ENCODE peak calls at places on chromosomes 2 and 18, in ten cellular contexts. M is AG04450, G is GM06990, D is neural progenitor cell, U is IMR-90, V is GM12865, R is lower lobe of right lung, C is AG10803, K is fibroblast of the aortic adventitia, S is left ventricle myocardium inferior. L is an unnamed sample.

GRCh38 chr18:5461056-5461455 is 82.7 kb downstream of the EPB41L3 start:
- DNase-seq in G (no peak), U (peak), M (no peak), C (peak), K (no peak), S (no peak), D (no peak), R (no peak), V (no peak), L (no peak)

GRCh38 chr2:133516405-133517028 is 51.7 kb downstream of the NCKAP5 start:
- DNase-seq in U (peak), V (no peak), K (peak), R (no peak), C (no peak), D (no peak), S (no peak), G (no peak), M (no peak), L (no peak)

GRCh38 chr2:168424112-168424951 is 31.7 kb upstream of the CERS6 start:
- DNase-seq in V (peak), K (peak), C (peak), D (no peak), U (peak), M (peak), S (no peak), R (no peak), G (no peak), L (peak)

GRCh38 chr2:14641116-14641515 is 8.6 kb downstream of the LRATD1 start:
- DNase-seq in G (no peak), V (no peak), U (no peak), R (no peak), S (no peak), K (no peak), D (no peak), M (no peak), C (no peak), L (no peak)

GRCh38 chr2:234463626-234464290 is 33.1 kb downstream of the ARL4C start:
- DNase-seq in K (no peak), V (no peak), G (no peak), R (no peak), U (peak), C (no peak), D (no peak), S (no peak), M (peak), L (no peak)

GRCh38 chr2:159098374-159098773 is 129.9 kb downstream of the TANC1 start:
- DNase-seq in K (peak), S (no peak), G (no peak), C (no peak), D (no peak), M (no peak), U (no peak), R (no peak), V (no peak), L (no peak)

GRCh38 chr2:199932312-199932855 is 21.3 kb downstream of the C2orf69 start:
- DNase-seq in S (no peak), V (no peak), G (no peak), D (no peak), R (no peak), U (no peak), C (peak), M (no peak), K (no peak), L (no peak)

GRCh38 chr2:173589604-173590277 is 235.1 kb downstream of the CDCA7 start:
- DNase-seq in U (peak), R (no peak), V (no peak), S (no peak), D (no peak), G (no peak), C (no peak), M (no peak), K (no peak), L (peak)

GRCh38 chr2:24123212-24124002 is at the start of the genes FAM228B and PFN4:
- DNase-seq in V (peak), S (peak), K (peak), M (peak), D (peak), U (peak), C (peak), G (peak), R (peak), L (peak)

GRCh38 chr2:27730249-27730648 is 41.3 kb upstream of the MRPL33 start:
- DNase-seq in G (no peak), V (no peak), U (no peak), R (no peak), S (no peak), D (no peak), C (no peak), M (no peak), K (no peak), L (no peak)

GRCh38 chr2:199992296-199992695 is 36.9 kb downstream of the MAIP1 start:
- DNase-seq in C (no peak), D (no peak), M (no peak), K (no peak), G (no peak), R (no peak), U (no peak), S (no peak), V (no peak), L (no peak)

GRCh38 chr2:10570076-10570475 is 119.7 kb downstream of the NOL10 start:
- DNase-seq in G (no peak), M (no peak), K (no peak), U (no peak), V (no peak), S (no peak), R (no peak), C (no peak), D (no peak), L (no peak)

GRCh38 chr18:56479836-56480235 is 158.6 kb downstream of the TXNL1 start:
- DNase-seq in G (no peak), S (no peak), V (no peak), U (no peak), K (no peak), C (peak), M (no peak), R (no peak), D (no peak), L (no peak)

GRCh38 chr2:714005-714741 is 37.0 kb upstream of the TMEM18 start:
- DNase-seq in G (peak), C (peak), U (peak), R (no peak), S (no peak), V (peak), M (peak), D (peak), K (peak), L (peak)

GRCh38 chr2:607709-608108 is 69.5 kb downstream of the TMEM18 start:
- DNase-seq in M (no peak), G (no peak), D (no peak), S (no peak), R (no peak), U (no peak), K (no peak), C (no peak), V (no peak), L (no peak)

GRCh38 chr2:47014564-47015051 is 99.0 kb upstream of the MCFD2 start:
- DNase-seq in K (no peak), M (no peak), C (peak), V (no peak), S (no peak), G (no peak), U (no peak), R (no peak), D (no peak), L (no peak)

GRCh38 chr18:50793641-50794565 is 25.9 kb downstream of the MRO start:
- DNase-seq in S (no peak), C (no peak), M (no peak), V (no peak), G (no peak), R (no peak), K (no peak), U (no peak), D (no peak), L (no peak)

GRCh38 chr18:50788284-50788683 is 31.5 kb downstream of the MRO start:
- DNase-seq in G (no peak), U (no peak), C (no peak), V (no peak), K (no peak), M (no peak), D (no peak), S (no peak), R (no peak), L (no peak)

GRCh38 chr18:50792885-50793284 is 26.9 kb downstream of the MRO start:
- DNase-seq in R (no peak), K (no peak), V (no peak), S (no peak), U (no peak), D (no peak), G (no peak), M (no peak), C (no peak), L (no peak)

GRCh38 chr18:50790956-50791355 is 28.9 kb downstream of the MRO start:
- DNase-seq in S (no peak), U (no peak), R (no peak), D (no peak), M (no peak), V (no peak), K (no peak), G (no peak), C (no peak), L (no peak)

DNA sequence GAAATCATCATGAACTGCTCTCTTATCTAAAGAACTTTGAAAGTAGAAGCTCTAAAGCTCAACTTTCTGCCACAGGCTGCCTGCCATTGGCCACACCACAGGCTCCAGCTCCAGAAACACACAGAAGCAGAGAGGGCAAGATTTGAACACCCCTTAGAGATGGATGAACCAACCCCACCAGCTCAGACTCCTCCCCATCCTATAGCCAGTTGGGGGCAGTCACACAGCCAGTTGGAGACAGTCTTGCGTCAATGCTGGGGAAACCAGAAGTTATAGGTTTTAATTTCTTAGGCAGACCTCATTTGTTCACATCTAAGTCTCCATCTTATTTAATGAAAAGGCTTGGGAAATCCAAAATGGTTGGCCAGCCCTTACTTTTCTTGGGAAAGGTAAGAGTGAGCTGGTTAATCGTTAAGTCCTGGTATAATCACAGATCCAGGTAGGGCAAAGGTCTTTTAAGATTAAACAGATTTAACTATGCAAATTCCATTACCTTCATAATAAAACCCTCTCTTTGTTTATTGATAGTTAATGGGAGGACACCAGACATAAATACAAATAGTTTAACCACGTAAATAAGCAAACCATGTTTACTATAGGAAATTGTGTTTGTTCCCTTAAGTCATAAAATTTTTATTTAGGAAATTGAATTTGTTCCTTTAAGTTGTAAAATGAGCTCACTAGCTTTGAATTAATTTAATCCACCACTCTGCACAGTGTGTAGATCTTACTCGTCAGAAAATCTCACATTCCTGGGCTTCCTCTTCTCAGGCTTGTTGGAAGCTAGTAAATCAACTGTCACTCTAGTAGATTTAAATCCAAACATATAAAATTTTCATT is 28.0 kb downstream of the MRO start:
- DNase-seq in R (no peak), K (no peak), U (no peak), S (no peak), G (no peak), D (no peak), C (no peak), V (no peak), M (no peak), L (no peak)
- TF ChIP-seq CTCF in R (no peak), K (no peak), U (no peak), S (no peak), G (no peak), D (no peak), C (no peak), V (no peak), M (no peak), L (no peak)

GRCh38 chr2:57373530-57373929 is 673.1 kb upstream of the VRK2 start:
- DNase-seq in U (peak), S (no peak), M (no peak), C (peak), V (no peak), K (peak), G (no peak), D (no peak), R (no peak), L (peak)
- H3K4me3 ChIP-seq in U (no peak), S (no peak), M (no peak), C (no peak), V (no peak), K (no peak), G (no peak), D (no peak), R (no peak), L (no peak)

DNA sequence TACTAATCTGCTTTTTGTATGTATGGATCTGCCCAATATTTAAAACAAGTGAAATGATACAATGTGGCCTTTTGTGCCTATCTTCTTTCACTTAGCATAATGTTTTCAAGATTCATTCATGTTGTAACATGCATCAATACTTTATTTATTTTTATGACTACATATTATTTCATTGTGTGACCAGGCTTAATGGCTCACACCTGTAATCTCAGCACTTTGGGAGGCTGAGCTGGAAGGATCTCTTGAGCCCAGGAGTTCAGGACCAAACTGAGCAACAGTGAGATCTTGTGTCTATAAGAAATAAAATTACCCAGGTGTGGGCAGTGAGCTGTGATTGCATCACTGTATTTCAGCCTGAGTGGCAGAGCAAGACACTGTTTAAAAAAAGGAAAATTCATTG is 33.2 kb downstream of the SPOPL start:
- DNase-seq in K (no peak), M (no peak), U (no peak), C (no peak), D (no peak), S (no peak), G (no peak), R (no peak), V (no peak), L (no peak)
- TF ChIP-seq CTCF in K (no peak), M (no peak), U (no peak), C (no peak), D (no peak), S (no peak), G (no peak), R (no peak), V (no peak), L (no peak)

DNA sequence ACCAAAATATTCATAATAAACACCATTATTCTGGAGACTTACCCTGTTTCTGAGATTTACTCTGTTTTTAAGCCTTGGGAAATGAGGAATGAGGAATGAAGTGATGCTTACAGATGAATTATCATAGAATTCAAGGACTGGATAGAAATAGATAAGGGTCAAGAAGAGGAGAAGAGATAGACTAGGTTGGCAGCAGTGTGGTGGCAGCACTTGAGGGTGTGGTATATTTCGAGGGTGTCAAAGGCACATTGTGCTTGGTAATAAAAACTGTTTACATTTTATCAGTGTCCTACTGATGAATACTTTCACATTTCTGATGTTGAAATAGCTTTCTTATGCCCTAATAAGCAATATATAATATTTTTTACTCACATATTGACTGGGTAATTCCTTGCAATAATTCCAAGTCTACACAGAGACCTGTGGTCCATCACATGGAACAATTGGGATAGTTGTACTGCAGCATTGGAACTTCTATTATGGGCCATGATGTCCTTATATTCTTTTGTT is 3.4 kb downstream of the TFPI start:
- DNase-seq in V (no peak), G (no peak), U (no peak), D (no peak), S (no peak), K (no peak), R (no peak), M (no peak), C (no peak), L (no peak)
- H3K4me3 ChIP-seq in V (no peak), G (no peak), U (peak), D (no peak), S (peak), K (peak), R (peak), M (no peak), C (no peak), L (peak)

DNA sequence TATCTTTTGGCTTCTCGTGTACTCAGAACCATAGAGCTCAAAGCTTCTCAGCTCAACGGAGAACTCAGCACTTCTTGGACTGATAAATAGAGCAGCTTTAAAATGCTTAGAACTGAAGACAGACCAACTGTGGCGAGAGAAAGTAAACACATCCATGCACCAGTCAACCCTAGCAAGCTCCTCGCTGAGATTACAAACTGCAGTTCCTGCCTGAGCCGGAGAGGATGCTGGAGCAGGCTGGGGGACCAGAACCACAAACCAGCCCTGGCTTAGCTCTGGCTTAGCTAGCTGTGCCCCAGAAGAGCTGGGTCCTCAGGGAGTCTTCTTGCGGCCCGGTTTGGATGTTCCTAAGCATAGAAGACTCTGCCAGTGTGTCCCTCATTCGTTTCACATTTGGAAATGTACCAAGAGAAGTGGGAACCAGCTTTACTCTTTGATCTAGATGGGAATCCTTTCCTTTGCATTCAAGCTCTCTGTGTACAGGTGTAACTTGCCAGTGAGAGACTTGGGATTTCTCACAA is 5.6 kb downstream of the PAX8 start:
- DNase-seq in R (no peak), M (peak), D (peak), V (peak), S (no peak), U (peak), K (no peak), C (peak), G (no peak), L (no peak)
- TF ChIP-seq CTCF in R (no peak), M (peak), D (peak), V (peak), S (peak), U (peak), K (peak), C (peak), G (peak), L (peak)